ENCODE peak calls at places on chromosomes 5 and 9, in seven cellular contexts. One of them, this sample, is unnamed. For H3K4me1, the result is how much of the 10 kb centered on the place peaks cover.

GRCh38 chr5:79236364-79236969 is 536 bp downstream of the JMY start:
- DNase-seq in mesenchymal stem cell: peak
- DNase-seq in neural progenitor cell: peak
- DNase-seq in adrenal gland: peak
- DNase-seq in sigmoid colon: peak
- DNase-seq in body of pancreas: no peak
- DNase-seq in PC-9: peak
- DNase-seq in this sample: no peak

GRCh38 chr9:78303377-78304062 is 6.6 kb downstream of the PSAT1 start:
- DNase-seq in neural progenitor cell: no peak
- DNase-seq in sigmoid colon: no peak
- DNase-seq in body of pancreas: peak
- DNase-seq in PC-9: no peak
- DNase-seq in mesenchymal stem cell: no peak
- DNase-seq in adrenal gland: peak
- DNase-seq in this sample: no peak

GRCh38 chr5:178392386-178392785 is 159.8 kb upstream of the PHYKPL start:
- DNase-seq in body of pancreas: no peak
- DNase-seq in neural progenitor cell: no peak
- DNase-seq in mesenchymal stem cell: no peak
- DNase-seq in PC-9: no peak
- DNase-seq in sigmoid colon: no peak
- DNase-seq in adrenal gland: no peak
- DNase-seq in this sample: no peak

GRCh38 chr5:152051499-152052454 is 127.1 kb upstream of the GLRA1 start:
- DNase-seq in adrenal gland: no peak
- DNase-seq in PC-9: no peak
- DNase-seq in mesenchymal stem cell: no peak
- DNase-seq in neural progenitor cell: peak
- DNase-seq in body of pancreas: no peak
- DNase-seq in sigmoid colon: no peak
- DNase-seq in this sample: peak

GRCh38 chr5:149113669-149114068 is 27.6 kb upstream of the ABLIM3 start:
- DNase-seq in PC-9: no peak
- DNase-seq in adrenal gland: no peak
- DNase-seq in sigmoid colon: no peak
- DNase-seq in neural progenitor cell: no peak
- DNase-seq in mesenchymal stem cell: peak
- DNase-seq in body of pancreas: no peak
- DNase-seq in this sample: no peak

GRCh38 chr9:63816742-63817621 is 1468.0 kb downstream of the FOXD4L5 start:
- DNase-seq in neural progenitor cell: peak
- DNase-seq in adrenal gland: peak
- DNase-seq in mesenchymal stem cell: peak
- DNase-seq in sigmoid colon: peak
- DNase-seq in body of pancreas: peak
- DNase-seq in PC-9: peak
- DNase-seq in this sample: peak

GRCh38 chr9:20684865-20685696 is 1.0 kb downstream of the FOCAD start:
- DNase-seq in adrenal gland: no peak
- DNase-seq in mesenchymal stem cell: peak
- DNase-seq in body of pancreas: no peak
- DNase-seq in neural progenitor cell: no peak
- DNase-seq in PC-9: no peak
- DNase-seq in sigmoid colon: no peak
- DNase-seq in this sample: no peak

GRCh38 chr5:56158331-56158960 is 74.7 kb downstream of the ANKRD55 start:
- DNase-seq in sigmoid colon: no peak
- DNase-seq in adrenal gland: no peak
- DNase-seq in body of pancreas: no peak
- DNase-seq in neural progenitor cell: no peak
- DNase-seq in PC-9: no peak
- DNase-seq in mesenchymal stem cell: no peak
- DNase-seq in this sample: no peak

DNA sequence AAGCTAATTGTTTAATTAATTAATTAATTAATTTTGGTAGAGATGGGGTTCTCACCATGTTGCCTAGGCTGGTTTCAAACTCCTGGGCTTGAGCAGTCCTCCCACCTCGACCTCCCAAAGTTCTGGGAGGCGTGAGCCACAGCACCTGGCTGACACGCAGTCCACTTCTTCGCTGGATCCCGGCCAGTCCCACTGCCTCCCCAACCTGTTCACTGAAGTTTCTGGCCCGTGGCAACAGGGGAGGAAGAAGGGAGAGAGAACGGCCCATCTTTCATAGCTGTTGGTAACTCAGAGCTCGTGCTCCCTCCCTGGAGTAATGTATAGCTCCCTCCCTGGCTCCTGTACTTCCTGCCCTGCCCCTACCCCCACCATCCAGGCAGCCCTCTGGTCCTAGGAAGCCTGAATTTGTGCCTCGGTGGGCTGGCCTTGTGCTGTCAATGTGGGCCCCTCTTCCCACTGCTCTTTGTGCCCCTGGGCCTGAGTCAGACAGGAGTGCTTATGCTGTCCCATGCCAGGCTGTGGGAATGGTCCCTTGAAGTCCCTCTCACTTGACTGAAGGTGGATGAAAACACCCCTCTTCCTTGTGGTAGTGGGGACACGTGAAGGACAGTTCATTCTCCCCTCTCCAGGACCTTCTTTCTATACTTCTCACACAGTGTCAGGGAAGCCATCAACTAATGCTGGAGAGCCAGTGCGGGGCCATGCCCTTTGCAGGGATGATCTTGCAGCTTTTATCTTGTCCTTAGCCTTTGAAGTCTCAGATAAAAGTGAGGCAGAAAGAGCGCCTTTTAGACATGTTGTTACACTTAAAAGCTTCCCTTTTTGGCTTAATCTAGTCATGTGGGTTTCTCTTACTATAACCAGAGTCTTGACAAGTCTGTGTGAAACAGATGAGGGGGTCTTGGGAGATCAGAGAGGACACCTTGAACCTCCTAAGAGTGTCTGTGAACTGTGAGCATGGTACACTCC is 38.1 kb downstream of the ANGPTL2 start:
- DNase-seq in adrenal gland: no peak
- DNase-seq in PC-9: no peak
- DNase-seq in mesenchymal stem cell: no peak
- DNase-seq in body of pancreas: no peak
- DNase-seq in neural progenitor cell: no peak
- DNase-seq in sigmoid colon: peak
- DNase-seq in this sample: no peak
- H3K27ac ChIP-seq in adrenal gland: no peak
- H3K27ac ChIP-seq in PC-9: no peak
- H3K27ac ChIP-seq in mesenchymal stem cell: no peak
- H3K27ac ChIP-seq in body of pancreas: no peak
- H3K27ac ChIP-seq in neural progenitor cell: no peak
- H3K27ac ChIP-seq in sigmoid colon: no peak
- H3K27ac ChIP-seq in this sample: no peak

DNA sequence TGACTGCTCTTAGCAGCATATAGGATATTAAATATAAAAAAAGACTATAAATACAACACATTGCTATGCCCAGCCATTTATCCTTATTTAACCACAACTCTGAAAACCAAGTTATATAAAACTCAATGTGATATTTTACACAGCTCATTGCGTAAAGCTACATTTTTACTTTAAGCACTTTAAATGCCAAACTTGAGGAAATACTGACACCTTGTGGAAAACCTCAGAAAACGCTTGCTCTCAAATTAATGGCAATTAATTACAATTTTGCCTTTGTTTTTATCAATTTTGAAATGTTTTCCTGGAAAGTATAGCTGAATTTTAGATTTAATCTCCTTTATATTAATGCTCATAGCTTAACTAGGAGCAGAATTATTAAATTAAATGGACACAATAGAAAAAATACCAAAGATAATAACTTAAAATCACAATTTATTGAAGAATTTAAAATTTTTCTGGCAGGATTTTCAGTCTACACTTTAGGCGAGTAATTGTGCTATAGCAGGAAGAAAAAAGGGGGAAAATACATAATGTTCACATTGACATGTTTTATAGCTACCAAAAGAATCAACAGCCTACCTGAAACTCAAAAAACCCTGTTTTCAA is 25.2 kb upstream of the PLAC8L1 start:
- DNase-seq in sigmoid colon: no peak
- DNase-seq in body of pancreas: no peak
- DNase-seq in adrenal gland: no peak
- DNase-seq in mesenchymal stem cell: peak
- DNase-seq in PC-9: no peak
- DNase-seq in neural progenitor cell: peak
- DNase-seq in this sample: peak
- H3K4me3 ChIP-seq in sigmoid colon: no peak
- H3K4me3 ChIP-seq in body of pancreas: no peak
- H3K4me3 ChIP-seq in adrenal gland: no peak
- H3K4me3 ChIP-seq in mesenchymal stem cell: no peak
- H3K4me3 ChIP-seq in PC-9: no peak
- H3K4me3 ChIP-seq in neural progenitor cell: no peak
- H3K4me3 ChIP-seq in this sample: no peak

DNA sequence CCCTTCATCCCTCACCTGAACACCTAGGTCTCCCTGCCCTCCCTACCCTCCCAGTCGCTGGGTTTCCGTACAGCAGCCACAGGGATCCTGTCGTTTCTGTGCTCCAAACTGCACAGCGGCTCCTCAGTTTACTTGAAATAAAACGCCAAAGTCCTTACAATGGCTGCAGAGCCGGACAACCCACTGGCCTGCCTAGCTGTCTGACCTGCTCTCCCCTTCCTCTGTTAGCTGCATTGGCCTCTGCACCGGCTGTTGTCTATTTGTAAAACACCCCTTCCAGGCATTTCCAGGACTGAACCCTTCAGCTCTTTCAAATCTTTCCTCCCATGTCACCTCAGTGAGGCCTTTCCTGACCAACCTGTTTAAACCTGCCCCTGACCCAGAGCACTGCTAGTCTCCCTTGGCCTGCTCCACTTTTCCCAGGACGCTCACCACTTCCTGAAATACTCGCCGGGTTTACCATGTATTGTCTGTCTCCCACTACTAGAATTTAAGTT is 9.1 kb upstream of the MGAT1 start:
- DNase-seq in sigmoid colon: peak
- DNase-seq in body of pancreas: no peak
- DNase-seq in adrenal gland: no peak
- DNase-seq in neural progenitor cell: no peak
- DNase-seq in mesenchymal stem cell: no peak
- DNase-seq in PC-9: peak
- DNase-seq in this sample: no peak
- H3K4me1 ChIP-seq in sigmoid colon: under half
- H3K4me1 ChIP-seq in body of pancreas: half or more
- H3K4me1 ChIP-seq in adrenal gland: under half
- H3K4me1 ChIP-seq in neural progenitor cell: under half
- H3K4me1 ChIP-seq in mesenchymal stem cell: under half
- H3K4me1 ChIP-seq in PC-9: under half
- H3K4me1 ChIP-seq in this sample: under half

DNA sequence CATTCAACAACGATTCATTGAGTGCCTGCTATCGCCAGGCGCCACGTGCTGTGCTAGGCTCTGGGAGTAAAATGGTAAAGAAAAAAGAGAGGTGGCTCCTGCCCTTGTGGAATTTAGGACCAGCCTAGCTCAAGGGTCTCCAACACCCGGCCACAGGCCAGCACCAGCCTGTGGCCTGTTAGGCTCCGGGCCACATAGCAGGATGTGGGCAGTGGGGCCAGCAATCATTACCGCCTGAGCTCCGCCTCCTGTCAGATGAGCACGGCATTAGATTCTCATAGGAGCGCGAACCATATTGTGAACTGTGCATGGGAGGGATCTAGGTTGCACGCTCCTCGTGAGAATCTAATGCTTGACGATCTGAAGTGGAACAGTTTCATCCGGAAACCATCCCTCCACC is 1.5 kb downstream of the RMRP start:
- DNase-seq in mesenchymal stem cell: no peak
- DNase-seq in body of pancreas: no peak
- DNase-seq in PC-9: no peak
- DNase-seq in sigmoid colon: no peak
- DNase-seq in neural progenitor cell: no peak
- DNase-seq in adrenal gland: no peak
- DNase-seq in this sample: no peak
- H3K27ac ChIP-seq in mesenchymal stem cell: no peak
- H3K27ac ChIP-seq in body of pancreas: no peak
- H3K27ac ChIP-seq in PC-9: no peak
- H3K27ac ChIP-seq in sigmoid colon: peak
- H3K27ac ChIP-seq in neural progenitor cell: no peak
- H3K27ac ChIP-seq in adrenal gland: no peak
- H3K27ac ChIP-seq in this sample: no peak

GRCh38 chr9:37650299-37650872 is 368 bp upstream of the FRMPD1 start:
- DNase-seq in body of pancreas: no peak
- DNase-seq in mesenchymal stem cell: no peak
- DNase-seq in adrenal gland: no peak
- DNase-seq in sigmoid colon: no peak
- DNase-seq in neural progenitor cell: peak
- DNase-seq in PC-9: no peak
- DNase-seq in this sample: no peak
- H3K4me3 ChIP-seq in body of pancreas: no peak
- H3K4me3 ChIP-seq in mesenchymal stem cell: peak
- H3K4me3 ChIP-seq in adrenal gland: no peak
- H3K4me3 ChIP-seq in sigmoid colon: no peak
- H3K4me3 ChIP-seq in neural progenitor cell: peak
- H3K4me3 ChIP-seq in PC-9: no peak
- H3K4me3 ChIP-seq in this sample: peak

This sample was measured in iPS DF 6.9.